ENCODE peak calls at places on chromosome 14, in nine cellular contexts. H is fibroblast of villous mesenchyme, W is mammary epithelial cell, L is brain microvascular endothelial cell, F is esophagus squamous epithelium, N is AG04449, Y is tibial nerve, B is GM06990, Q is cardiac muscle cell. U is an unnamed sample.

GRCh38 chr14:75041613-75042012 is 9.7 kb downstream of the MLH3 start:
- DNase-seq in H (no peak), W (peak), L (no peak), F (no peak), N (no peak), Y (no peak), B (no peak), Q (no peak), U (no peak)

GRCh38 chr14:97361181-97361580 is 564.0 kb downstream of the VRK1 start:
- DNase-seq in H (no peak), W (no peak), L (no peak), F (no peak), N (no peak), Y (no peak), B (no peak), Q (no peak), U (no peak)

GRCh38 chr14:93037354-93037753 is 78.4 kb downstream of the ITPK1 start:
- DNase-seq in H (no peak), W (no peak), L (no peak), F (no peak), N (no peak), Y (no peak), B (no peak), Q (no peak), U (no peak)

GRCh38 chr14:49545716-49546115 is 40.5 kb downstream of the RPS29 start:
- DNase-seq in H (no peak), W (no peak), L (no peak), F (no peak), N (no peak), Y (no peak), B (no peak), Q (no peak), U (no peak)

GRCh38 chr14:80489513-80489912 is 278.2 kb upstream of the DIO2 start:
- DNase-seq in H (no peak), W (no peak), L (no peak), F (no peak), N (no peak), Y (no peak), B (no peak), Q (no peak), U (no peak)

GRCh38 chr14:92627707-92628215 is 114.2 kb downstream of the RIN3 start:
- DNase-seq in H (no peak), W (no peak), L (no peak), F (no peak), N (no peak), Y (no peak), B (no peak), Q (no peak), U (no peak)

GRCh38 chr14:106044515-106044914 is 518.1 kb downstream of the TMEM121 start:
- DNase-seq in H (no peak), W (no peak), L (no peak), F (no peak), N (no peak), Y (no peak), B (no peak), Q (no peak), U (no peak)

GRCh38 chr14:28596336-28596735 is 170.3 kb upstream of the FOXG1 start:
- DNase-seq in H (peak), W (peak), L (peak), F (no peak), N (peak), Y (no peak), B (no peak), Q (peak), U (peak)

GRCh38 chr14:23670489-23670888 is 34.3 kb downstream of the DHRS2 start:
- DNase-seq in H (no peak), W (peak), L (no peak), F (no peak), N (no peak), Y (no peak), B (no peak), Q (no peak), U (no peak)

GRCh38 chr14:68364823-68365222 is 428.0 kb downstream of the ZFP36L1 start:
- DNase-seq in H (no peak), W (no peak), L (no peak), F (no peak), N (no peak), Y (no peak), B (no peak), Q (no peak), U (no peak)

GRCh38 chr14:68362841-68363240 is 430.0 kb downstream of the ZFP36L1 start:
- DNase-seq in H (no peak), W (no peak), L (no peak), F (no peak), N (no peak), Y (no peak), B (no peak), Q (no peak), U (no peak)

GRCh38 chr14:68363841-68364711 is 428.8 kb downstream of the ZFP36L1 start:
- DNase-seq in H (peak), W (no peak), L (peak), F (no peak), N (no peak), Y (no peak), B (no peak), Q (peak), U (no peak)

GRCh38 chr14:68365228-68365627 is 427.6 kb downstream of the ZFP36L1 start:
- DNase-seq in H (peak), W (peak), L (peak), F (no peak), N (no peak), Y (no peak), B (no peak), Q (peak), U (peak)

GRCh38 chr14:68363401-68363800 is 429.5 kb downstream of the ZFP36L1 start:
- DNase-seq in H (no peak), W (no peak), L (no peak), F (no peak), N (no peak), Y (no peak), B (peak), Q (no peak), U (no peak)
- TF ChIP-seq CTCF in H (no peak), W (no peak), L (peak), F (no peak), N (no peak), Y (no peak), B (no peak), Q (no peak), U (no peak)

GRCh38 chr14:77124345-77125274 is 17.0 kb downstream of the ZDHHC22 start:
- DNase-seq in H (peak), W (peak), L (no peak), F (no peak), N (no peak), Y (peak), B (peak), Q (peak), U (peak)

GRCh38 chr14:77123381-77124344 is 17.9 kb downstream of the ZDHHC22 start:
- DNase-seq in H (no peak), W (peak), L (no peak), F (peak), N (no peak), Y (no peak), B (no peak), Q (no peak), U (no peak)

GRCh38 chr14:77126461-77126990 is 15.1 kb downstream of the ZDHHC22 start:
- DNase-seq in H (no peak), W (no peak), L (no peak), F (no peak), N (no peak), Y (no peak), B (no peak), Q (no peak), U (no peak)

GRCh38 chr14:77126074-77126325 is 15.6 kb downstream of the ZDHHC22 start:
- DNase-seq in H (no peak), W (no peak), L (no peak), F (no peak), N (no peak), Y (no peak), B (no peak), Q (no peak), U (no peak)

DNA sequence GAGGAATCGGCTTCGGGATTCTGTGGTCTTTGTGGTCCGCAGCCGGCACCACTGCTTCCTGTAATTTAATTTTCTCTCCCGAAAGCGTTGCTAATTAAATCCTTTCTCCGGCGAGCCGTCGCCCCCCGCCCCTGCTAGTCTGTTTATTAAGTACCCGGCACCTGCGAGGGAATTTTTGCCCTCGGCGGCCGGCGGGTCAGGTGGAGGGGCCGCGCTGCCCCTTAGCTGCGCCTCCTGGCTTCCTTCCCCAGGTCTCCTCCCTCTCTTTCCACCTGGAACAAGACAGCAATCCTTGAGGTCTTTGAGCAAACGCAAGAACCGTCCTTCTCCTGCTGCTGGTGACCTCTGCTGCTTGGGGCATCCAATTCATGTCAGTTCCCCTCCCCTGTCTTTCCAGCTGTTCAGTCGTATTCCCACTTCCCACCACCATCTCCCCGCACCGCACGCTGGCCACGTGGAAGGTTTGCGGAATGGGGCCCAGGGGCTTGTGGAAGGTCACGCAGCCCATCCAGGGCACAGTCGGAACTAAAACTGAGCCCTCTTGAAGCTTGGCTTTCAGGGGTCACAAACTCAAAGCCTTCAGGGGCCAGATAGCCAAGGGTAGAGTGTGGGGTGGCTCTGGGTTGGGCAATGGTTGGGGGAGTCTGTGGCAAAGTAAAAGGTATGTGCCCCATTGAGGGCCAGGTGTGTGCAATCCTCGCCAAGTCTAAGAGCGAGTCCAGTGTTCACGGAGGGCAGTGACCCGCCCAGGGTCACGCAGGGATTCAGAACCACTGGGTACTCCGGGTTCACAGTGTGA is 16.1 kb downstream of the ZDHHC22 start:
- DNase-seq in H (no peak), W (no peak), L (no peak), F (no peak), N (no peak), Y (no peak), B (no peak), Q (no peak), U (no peak)
- H3K4me3 ChIP-seq in H (peak), W (no peak), L (no peak), F (peak), N (peak), Y (peak), B (peak), Q (peak), U (peak)

GRCh38 chr14:37597538-37598084 is 2.2 kb downstream of the TTC6 start:
- DNase-seq in H (no peak), W (no peak), L (no peak), F (no peak), N (no peak), Y (no peak), B (no peak), Q (peak), U (no peak)
- TF ChIP-seq CTCF in H (peak), W (peak), L (peak), F (peak), N (peak), Y (no peak), B (no peak), Q (peak), U (peak)

GRCh38 chr14:22387776-22388241 is 201.2 kb downstream of the DAD1 start:
- DNase-seq in H (no peak), W (no peak), L (no peak), F (no peak), N (no peak), Y (no peak), B (no peak), Q (no peak), U (no peak)
- H3K4me3 ChIP-seq in H (no peak), W (no peak), L (no peak), F (no peak), N (peak), Y (no peak), B (no peak), Q (no peak), U (no peak)

GRCh38 chr14:77142289-77142814 is 761 bp upstream of the ZDHHC22 start:
- DNase-seq in H (no peak), W (no peak), L (no peak), F (no peak), N (no peak), Y (no peak), B (no peak), Q (no peak), U (no peak)

GRCh38 chr14:77139540-77140342 is 1.9 kb downstream of the ZDHHC22 start:
- DNase-seq in H (peak), W (no peak), L (no peak), F (no peak), N (no peak), Y (no peak), B (peak), Q (peak), U (no peak)

GRCh38 chr14:77141592-77142288 is at the start of gene ZDHHC22:
- DNase-seq in H (no peak), W (no peak), L (no peak), F (no peak), N (no peak), Y (no peak), B (no peak), Q (peak), U (no peak)

GRCh38 chr14:77140343-77140936 is 1.2 kb downstream of the ZDHHC22 start:
- DNase-seq in H (no peak), W (no peak), L (no peak), F (no peak), N (no peak), Y (no peak), B (no peak), Q (no peak), U (no peak)

DNA sequence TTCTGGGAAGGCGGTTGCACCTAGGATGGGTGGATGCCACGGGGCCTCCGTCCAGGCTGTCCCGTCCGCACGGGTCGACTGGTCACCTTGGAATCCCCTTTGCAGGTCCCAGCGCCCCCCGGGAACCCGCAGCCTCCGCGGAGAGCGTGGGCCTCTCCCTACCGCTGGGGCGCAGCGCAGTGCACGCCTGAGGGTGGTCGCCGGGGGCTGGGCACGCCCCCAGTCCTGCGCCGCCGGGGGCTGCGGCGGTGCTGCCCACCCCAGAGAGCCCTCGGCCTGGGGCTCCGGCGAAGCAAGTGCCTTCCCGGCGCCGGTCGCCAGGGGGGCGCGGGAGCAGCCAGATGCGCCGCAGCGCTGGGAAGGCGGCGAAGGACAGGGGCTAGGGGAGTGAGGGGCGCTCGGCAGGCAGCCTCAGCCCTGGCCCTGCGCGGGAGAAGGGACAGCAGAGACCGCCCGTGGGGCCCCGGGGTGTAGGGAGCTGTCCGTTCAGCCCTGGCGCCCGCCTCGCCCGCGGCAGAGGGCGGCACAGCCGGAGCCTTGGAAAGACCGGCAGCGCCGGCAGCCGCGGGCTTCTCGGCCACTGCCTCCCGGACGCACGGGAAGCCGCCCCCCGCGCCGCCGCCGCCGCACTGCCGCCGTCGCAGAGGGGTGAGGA is 527 bp downstream of the ZDHHC22 start:
- DNase-seq in H (peak), W (peak), L (no peak), F (no peak), N (no peak), Y (no peak), B (no peak), Q (peak), U (no peak)
- TF ChIP-seq CTCF in H (peak), W (peak), L (peak), F (no peak), N (peak), Y (peak), B (peak), Q (peak), U (peak)

GRCh38 chr14:31898835-31899528 is 178.1 kb upstream of the ARHGAP5 start:
- DNase-seq in H (peak), W (no peak), L (no peak), F (no peak), N (no peak), Y (no peak), B (no peak), Q (no peak), U (no peak)
- H3K4me3 ChIP-seq in H (no peak), W (no peak), L (no peak), F (no peak), N (no peak), Y (no peak), B (no peak), Q (no peak), U (no peak)